ENCODE peak calls at places on chromosome 7, in six cellular contexts. Z is HEK293T, S is A549, A is HepG2, Q is GM12878, U is K562. W is an unnamed sample.

GRCh38 chr7:68707146-68707545 is 891.1 kb upstream of the AUTS2 start:
- DNase-seq in Z (no peak), S (peak), A (no peak), Q (no peak), U (no peak), W (no peak)

GRCh38 chr7:27933691-27934565 is 194.0 kb downstream of the TAX1BP1 start:
- DNase-seq in Z (no peak), S (no peak), A (no peak), Q (no peak), U (no peak), W (no peak)

GRCh38 chr7:68014031-68014774 is 1017.6 kb downstream of the TYW1 start:
- DNase-seq in Z (no peak), S (no peak), A (no peak), Q (no peak), U (no peak), W (no peak)

GRCh38 chr7:31690892-31691291 is 3.9 kb downstream of the PPP1R17 start:
- DNase-seq in Z (no peak), S (no peak), A (no peak), Q (no peak), U (no peak), W (no peak)

GRCh38 chr7:40805361-40805760 is 670.6 kb downstream of the SUGCT start:
- DNase-seq in Z (no peak), S (no peak), A (no peak), Q (no peak), U (no peak), W (no peak)

GRCh38 chr7:50857804-50858203 is 75.1 kb upstream of the GRB10 start:
- DNase-seq in Z (no peak), S (no peak), A (no peak), Q (no peak), U (no peak), W (no peak)

GRCh38 chr7:97075928-97076327 is 41.6 kb upstream of the SDHAF3 start:
- DNase-seq in Z (no peak), S (peak), A (peak), Q (no peak), U (no peak), W (no peak)

GRCh38 chr7:2710256-2710655 is 22.3 kb downstream of the AMZ1 start:
- DNase-seq in Z (no peak), S (no peak), A (no peak), Q (peak), U (no peak), W (no peak)

GRCh38 chr7:2978403-2978802 is 65.3 kb downstream of the CARD11 start:
- DNase-seq in Z (no peak), S (no peak), A (no peak), Q (peak), U (no peak), W (no peak)

GRCh38 chr7:89002942-89003618 is 207.5 kb upstream of the TEX47 start:
- DNase-seq in Z (no peak), S (no peak), A (no peak), Q (peak), U (no peak), W (no peak)

GRCh38 chr7:149664176-149664575 is 109.2 kb downstream of the ZNF467 start:
- DNase-seq in Z (no peak), S (no peak), A (no peak), Q (no peak), U (no peak), W (no peak)

GRCh38 chr7:110921478-110922210 is 169.3 kb upstream of the LRRN3 start:
- DNase-seq in Z (no peak), S (no peak), A (no peak), Q (no peak), U (no peak), W (peak)

GRCh38 chr7:142243823-142244222 is 14.0 kb downstream of the PRSS58 start:
- DNase-seq in Z (no peak), S (no peak), A (no peak), Q (no peak), U (no peak), W (no peak)

GRCh38 chr7:46658281-46658680 is 737.2 kb upstream of the IGFBP3 start:
- DNase-seq in Z (no peak), S (no peak), A (no peak), Q (no peak), U (no peak), W (no peak)

GRCh38 chr7:121406461-121406860 is 10.4 kb upstream of the FAM3C start:
- DNase-seq in Z (no peak), S (no peak), A (no peak), Q (no peak), U (no peak), W (no peak)

GRCh38 chr7:113840954-113841353 is 77.9 kb downstream of the PPP1R3A start:
- DNase-seq in Z (no peak), S (no peak), A (no peak), Q (no peak), U (no peak), W (no peak)

GRCh38 chr7:107643407-107643806 is 17.2 kb upstream of the SLC26A4 start:
- DNase-seq in Z (no peak), S (no peak), A (no peak), Q (no peak), U (no peak), W (peak)

GRCh38 chr7:29801929-29802328 is 4.4 kb upstream of the WIPF3 start:
- DNase-seq in Z (no peak), S (no peak), A (no peak), Q (no peak), U (no peak), W (no peak)

GRCh38 chr7:148153611-148154010 is 437.0 kb upstream of the C7orf33 start:
- DNase-seq in Z (no peak), S (no peak), A (no peak), Q (no peak), U (no peak), W (no peak)

GRCh38 chr7:127678947-127679346 is 27.0 kb downstream of the SND1 start:
- DNase-seq in Z (no peak), S (no peak), A (no peak), Q (peak), U (no peak), W (peak)
- TF ChIP-seq BHLHE40 in Z (no peak), S (no peak), A (no peak), Q (peak), U (no peak), W (no peak)

GRCh38 chr7:159317294-159317693 is 172.6 kb upstream of the VIPR2 start:
- DNase-seq in Z (no peak), S (no peak), A (no peak), Q (no peak), U (no peak), W (no peak)
- TF ChIP-seq BHLHE40 in Z (no peak), S (no peak), A (no peak), Q (no peak), U (no peak), W (no peak)

GRCh38 chr7:156680281-156680680 is 39.7 kb downstream of the RNF32 start:
- DNase-seq in Z (no peak), S (no peak), A (no peak), Q (no peak), U (no peak), W (peak)

GRCh38 chr7:156684251-156684650 is 43.7 kb downstream of the RNF32 start:
- DNase-seq in Z (no peak), S (no peak), A (no peak), Q (no peak), U (no peak), W (no peak)

GRCh38 chr7:156684661-156685060 is 44.1 kb downstream of the RNF32 start:
- DNase-seq in Z (no peak), S (no peak), A (no peak), Q (no peak), U (no peak), W (no peak)
- TF ChIP-seq BHLHE40 in Z (no peak), S (no peak), A (no peak), Q (no peak), U (no peak), W (no peak)

DNA sequence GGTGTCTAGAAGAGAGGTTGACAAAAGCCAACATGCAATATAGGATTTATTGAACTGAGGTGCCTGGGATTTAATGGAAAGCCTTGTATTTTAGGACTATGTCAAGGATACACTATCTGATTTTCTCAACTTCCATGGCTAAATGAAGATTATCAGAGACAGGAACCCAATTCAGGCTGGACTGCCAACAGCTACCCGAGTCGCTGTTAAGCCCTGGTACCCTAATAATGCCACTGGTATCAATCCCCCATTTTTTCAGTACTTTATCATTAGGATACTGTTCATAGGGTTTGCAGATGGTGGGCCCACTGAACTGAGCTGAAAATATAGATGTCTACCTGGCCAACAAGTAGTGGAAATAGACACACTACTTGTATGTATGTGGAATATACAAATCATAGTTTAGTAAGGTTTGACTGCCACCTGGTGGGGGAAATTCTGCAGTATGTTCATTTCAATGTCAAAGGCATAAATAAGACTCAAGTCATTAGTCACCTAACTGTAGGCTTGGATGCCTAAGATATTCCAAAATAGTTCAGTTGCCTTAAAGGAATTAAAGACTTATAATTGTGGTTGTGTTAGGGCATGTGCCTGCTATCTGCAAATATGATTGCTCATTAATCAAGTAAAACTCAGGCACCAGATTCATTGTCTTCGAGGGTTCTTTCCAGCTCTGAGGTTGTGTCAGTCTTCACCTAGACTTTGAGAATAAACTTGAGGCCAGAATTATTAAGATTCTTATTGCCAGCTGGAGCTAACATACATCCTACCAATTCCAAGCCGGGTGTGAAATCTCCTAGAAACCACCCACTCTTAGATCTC is 34.1 kb upstream of the NOBOX start:
- DNase-seq in Z (peak), S (peak), A (peak), Q (peak), U (peak), W (peak)
- TF ChIP-seq BHLHE40 in Z (no peak), S (no peak), A (no peak), Q (no peak), U (no peak), W (no peak)